ENCODE peak calls at places on chromosome 22, in six cellular contexts. One of them, this sample, is unnamed.

GRCh38 chr22:47126344-47126811 is 363.9 kb downstream of the TBC1D22A start:
- DNase-seq in fibroblast of the aortic adventitia: no peak
- DNase-seq in activated T-cell treated with anti-CD3 and anti-CD28 coated beads, Interleukin-2, amount 50 U/mL, for 48 hours: no peak
- DNase-seq in foreskin fibroblast: no peak
- DNase-seq in T1000: no peak
- DNase-seq in kidney tubule cell: no peak
- DNase-seq in this sample: peak; percentile 4

GRCh38 chr22:49657275-49657973 is 170.2 kb downstream of the BRD1 start:
- DNase-seq in fibroblast of the aortic adventitia: no peak
- DNase-seq in activated T-cell treated with anti-CD3 and anti-CD28 coated beads, Interleukin-2, amount 50 U/mL, for 48 hours: peak; percentile 86
- DNase-seq in foreskin fibroblast: no peak
- DNase-seq in T1000: no peak
- DNase-seq in kidney tubule cell: no peak
- DNase-seq in this sample: no peak

GRCh38 chr22:37951305-37951704 is 2.1 kb downstream of the C22orf23 start:
- DNase-seq in fibroblast of the aortic adventitia: no peak
- DNase-seq in activated T-cell treated with anti-CD3 and anti-CD28 coated beads, Interleukin-2, amount 50 U/mL, for 48 hours: no peak
- DNase-seq in foreskin fibroblast: peak; percentile 22
- DNase-seq in T1000: no peak
- DNase-seq in kidney tubule cell: no peak
- DNase-seq in this sample: peak; percentile 9

GRCh38 chr22:40121463-40121862 is 56.3 kb upstream of the TNRC6B start:
- DNase-seq in fibroblast of the aortic adventitia: no peak
- DNase-seq in activated T-cell treated with anti-CD3 and anti-CD28 coated beads, Interleukin-2, amount 50 U/mL, for 48 hours: no peak
- DNase-seq in foreskin fibroblast: no peak
- DNase-seq in T1000: no peak
- DNase-seq in kidney tubule cell: no peak
- DNase-seq in this sample: no peak

GRCh38 chr22:46617250-46618103 is 2.7 kb upstream of the GRAMD4 start:
- DNase-seq in fibroblast of the aortic adventitia: no peak
- DNase-seq in activated T-cell treated with anti-CD3 and anti-CD28 coated beads, Interleukin-2, amount 50 U/mL, for 48 hours: no peak
- DNase-seq in foreskin fibroblast: no peak
- DNase-seq in T1000: no peak
- DNase-seq in kidney tubule cell: peak; percentile 76
- DNase-seq in this sample: no peak

GRCh38 chr22:21837184-21837979 is 30.1 kb downstream of the MAPK1 start:
- DNase-seq in fibroblast of the aortic adventitia: peak; percentile 85
- DNase-seq in activated T-cell treated with anti-CD3 and anti-CD28 coated beads, Interleukin-2, amount 50 U/mL, for 48 hours: no peak
- DNase-seq in foreskin fibroblast: peak; percentile 76
- DNase-seq in T1000: peak; percentile 6
- DNase-seq in kidney tubule cell: peak; percentile 92
- DNase-seq in this sample: no peak

GRCh38 chr22:43060213-43060612 is 29.0 kb downstream of the TTLL1 start:
- DNase-seq in fibroblast of the aortic adventitia: peak; percentile 7
- DNase-seq in activated T-cell treated with anti-CD3 and anti-CD28 coated beads, Interleukin-2, amount 50 U/mL, for 48 hours: peak; percentile 78
- DNase-seq in foreskin fibroblast: no peak
- DNase-seq in T1000: no peak
- DNase-seq in kidney tubule cell: peak; percentile 25
- DNase-seq in this sample: peak; percentile 51

GRCh38 chr22:48055827-48056226 is 1293.4 kb downstream of the TBC1D22A start:
- DNase-seq in fibroblast of the aortic adventitia: no peak
- DNase-seq in activated T-cell treated with anti-CD3 and anti-CD28 coated beads, Interleukin-2, amount 50 U/mL, for 48 hours: no peak
- DNase-seq in foreskin fibroblast: no peak
- DNase-seq in T1000: no peak
- DNase-seq in kidney tubule cell: no peak
- DNase-seq in this sample: no peak

GRCh38 chr22:33888821-33889220 is 31.5 kb downstream of the LARGE1 start:
- DNase-seq in fibroblast of the aortic adventitia: no peak
- DNase-seq in activated T-cell treated with anti-CD3 and anti-CD28 coated beads, Interleukin-2, amount 50 U/mL, for 48 hours: no peak
- DNase-seq in foreskin fibroblast: no peak
- DNase-seq in T1000: no peak
- DNase-seq in kidney tubule cell: no peak
- DNase-seq in this sample: no peak

This sample was measured in DMS53.